ENCODE peak calls at places on chromosomes 11 and 22, in five cellular contexts. R is AG09309, D is NB4, V is testis, M is brain microvascular endothelial cell. B is an unnamed sample.

GRCh38 chr11:1232328-1233321 is 9.8 kb downstream of the MUC5B start:
- DNase-seq in V (no peak), D (no peak), M (no peak), R (no peak), B (no peak)

GRCh38 chr11:64887757-64888405 is 9.5 kb upstream of the EHD1 start:
- DNase-seq in M (peak; percentile 27), V (peak; percentile 87), R (no peak), D (peak; percentile 84), B (no peak)

GRCh38 chr11:74142624-74143023 is 28.2 kb downstream of the C2CD3 start:
- DNase-seq in M (no peak), R (no peak), V (no peak), D (no peak), B (no peak)

GRCh38 chr11:33319965-33320813 is 63.0 kb downstream of the HIPK3 start:
- DNase-seq in R (no peak), D (no peak), V (no peak), M (no peak), B (no peak)

GRCh38 chr22:39221999-39222686 is 22.6 kb downstream of the PDGFB start:
- DNase-seq in V (no peak), M (no peak), R (no peak), D (no peak), B (no peak)

GRCh38 chr11:44730775-44731174 is 4.0 kb downstream of the TSPAN18 start:
- DNase-seq in D (no peak), R (no peak), V (no peak), M (no peak), B (no peak)

GRCh38 chr11:108199446-108200321 is 22.8 kb downstream of the NPAT start:
- DNase-seq in R (peak; percentile 16), D (peak; percentile 63), M (peak; percentile 30), V (no peak), B (no peak)

GRCh38 chr22:43053176-43053575 is 36.0 kb downstream of the TTLL1 start:
- DNase-seq in R (no peak), D (peak; percentile 42), M (no peak), V (no peak), B (no peak)

GRCh38 chr11:120959189-120959588 is 64.7 kb upstream of the TBCEL start:
- DNase-seq in V (no peak), D (no peak), M (no peak), R (no peak), B (no peak)

GRCh38 chr22:19179472-19180048 is 1.0 kb upstream of the SLC25A1 start:
- DNase-seq in R (peak; percentile 49), D (peak; percentile 86), V (peak; percentile 84), M (peak; percentile 83), B (peak; percentile 71)

GRCh38 chr11:134844838-134845237 is 432.8 kb upstream of the B3GAT1 start:
- DNase-seq in V (no peak), D (no peak), R (no peak), M (no peak), B (no peak)

GRCh38 chr11:45518853-45519545 is 146.4 kb downstream of the CHST1 start:
- DNase-seq in R (no peak), V (no peak), M (no peak), D (peak; percentile 88), B (no peak)

GRCh38 chr11:45857834-45858492 is 10.7 kb downstream of the CRY2 start:
- DNase-seq in M (peak; percentile 56), D (no peak), V (peak; percentile 78), R (peak; percentile 93), B (no peak)

GRCh38 chr11:36948445-36949171 is 350.6 kb upstream of the RAG2 start:
- DNase-seq in V (no peak), D (no peak), R (no peak), M (no peak), B (no peak)

GRCh38 chr11:1772270-1773130 is 8.8 kb upstream of the CTSD start:
- DNase-seq in V (no peak), M (peak; percentile 88), D (peak; percentile 98), R (peak; percentile 75), B (no peak)

DNA sequence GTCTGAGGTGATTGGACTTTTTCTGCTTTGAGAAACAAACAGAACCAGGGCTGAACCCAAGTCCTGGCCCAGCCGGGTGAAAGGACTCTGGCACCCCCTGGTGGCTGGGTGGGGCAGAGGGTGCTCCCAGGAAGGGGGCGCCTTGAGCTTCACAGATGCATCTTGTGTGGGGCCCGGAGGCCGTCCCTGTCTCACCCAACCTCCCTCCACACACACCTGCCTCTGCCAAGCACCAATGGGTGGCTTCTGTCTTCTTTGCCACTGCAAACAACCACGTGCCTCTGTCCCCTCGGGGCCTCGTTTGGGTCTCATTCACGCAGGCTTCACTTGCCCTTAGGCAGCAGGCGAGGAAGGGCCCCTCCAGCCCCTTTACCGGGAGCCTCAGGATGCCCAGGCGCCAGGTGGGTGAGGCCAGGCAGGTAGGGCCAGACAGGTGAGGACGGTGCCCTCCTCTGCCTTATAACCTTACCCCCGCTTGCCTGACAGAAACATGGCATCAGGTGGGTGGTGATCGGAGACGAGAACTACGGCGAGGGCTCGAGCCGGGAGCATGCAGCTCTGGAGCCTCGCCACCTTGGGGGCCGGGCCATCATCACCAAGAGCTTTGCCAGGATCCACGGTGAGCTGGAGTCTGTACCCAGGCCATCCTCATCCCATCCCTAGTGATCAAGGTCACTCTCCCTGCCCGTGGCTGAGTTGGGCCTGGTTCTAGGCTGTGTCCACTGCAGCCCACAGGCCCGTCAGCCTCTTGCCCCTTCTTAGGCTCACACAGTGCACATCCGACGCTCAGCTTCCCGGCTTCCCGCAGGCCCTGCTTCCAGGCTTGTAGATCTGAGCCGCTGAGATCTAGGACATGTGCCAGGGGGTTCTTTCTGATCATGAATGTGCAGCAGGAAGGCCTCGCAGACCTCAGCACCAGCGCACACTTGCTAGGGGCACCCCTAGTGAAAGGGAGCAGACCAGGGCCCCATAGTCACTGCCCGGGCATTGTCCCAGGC is 17.2 kb downstream of the POLR3H start:
- DNase-seq in M (no peak), D (peak; percentile 49), R (no peak), V (peak; percentile 47), B (no peak)
- TF ChIP-seq CTCF in M (peak; percentile 91), D (peak; percentile 80), R (peak; percentile 88), V (peak; percentile 73), B (peak; percentile 71)

GRCh38 chr22:41381329-41382097 is at the start of gene TEF:
- DNase-seq in D (peak; percentile 98), R (peak; percentile 96), M (peak; percentile 99), V (peak; percentile 100), B (peak; percentile 93)

GRCh38 chr22:41382098-41382578 is 396 bp downstream of the TEF start:
- DNase-seq in V (peak; percentile 85), R (no peak), M (no peak), D (no peak), B (no peak)

GRCh38 chr22:41382610-41383009 is 868 bp downstream of the TEF start:
- DNase-seq in D (no peak), M (no peak), V (peak; percentile 53), R (no peak), B (no peak)

GRCh38 chr22:41380993-41381328 is 781 bp upstream of the TEF start:
- DNase-seq in V (peak; percentile 93), R (peak; percentile 94), M (peak; percentile 67), D (no peak), B (peak; percentile 50)

DNA sequence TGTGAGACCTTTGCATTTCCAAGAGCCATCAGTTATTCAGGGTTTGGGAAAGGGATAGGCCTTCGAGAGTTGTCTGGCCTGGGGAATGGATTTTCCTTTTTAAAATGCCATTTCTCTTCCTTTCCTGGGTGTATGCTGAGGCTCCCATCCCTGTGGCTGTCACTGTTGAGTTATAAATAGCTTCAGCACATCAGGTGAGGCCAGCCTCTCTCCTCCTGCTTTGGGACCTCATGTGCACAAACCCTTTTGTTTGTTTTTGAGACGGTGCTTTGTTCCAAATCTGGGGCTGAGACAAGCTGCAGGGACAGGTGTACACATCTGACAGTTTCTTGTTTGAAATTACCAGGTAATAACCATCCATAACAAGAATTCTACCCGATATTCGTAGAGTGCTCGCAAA is 1.3 kb downstream of the TEF start:
- DNase-seq in M (no peak), V (no peak), R (no peak), D (no peak), B (no peak)
- H3K4me3 ChIP-seq in M (no peak overlapping the region), V (peak overlapping the region; percentile 74), R (peak overlapping the region; percentile 82), D (no peak overlapping the region), B (peak overlapping the region; percentile 63)

GRCh38 chr22:33792837-33793236 is 127.4 kb downstream of the LARGE1 start:
- DNase-seq in M (no peak), D (peak; percentile 22), R (no peak), V (no peak), B (no peak)

GRCh38 chr22:33798401-33798800 is 121.9 kb downstream of the LARGE1 start:
- DNase-seq in D (peak; percentile 89), V (no peak), M (no peak), R (no peak), B (no peak)

GRCh38 chr22:33793464-33793863 is 126.8 kb downstream of the LARGE1 start:
- DNase-seq in R (no peak), D (no peak), V (no peak), M (no peak), B (no peak)

DNA sequence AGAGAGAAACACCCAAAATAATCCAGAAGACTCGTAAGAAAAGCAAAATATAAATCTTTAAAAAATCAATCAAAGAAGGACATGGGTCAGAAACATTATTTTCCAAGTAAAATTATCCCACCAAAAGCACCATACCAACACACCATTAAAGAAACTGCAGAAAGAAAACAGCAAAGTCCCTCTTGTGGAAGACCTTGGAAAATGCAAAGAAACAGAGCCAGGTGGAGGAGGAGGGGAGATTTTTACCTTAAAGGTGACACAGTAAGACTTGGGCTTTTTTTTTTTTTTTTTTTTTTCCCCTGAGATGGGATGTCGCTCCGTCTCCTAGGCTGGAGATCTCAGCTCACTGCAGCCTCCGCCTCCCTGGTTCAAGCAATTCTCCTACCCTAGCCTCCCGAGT is 123.8 kb downstream of the LARGE1 start:
- DNase-seq in V (no peak), D (no peak), R (no peak), M (no peak), B (no peak)
- TF ChIP-seq CTCF in V (no peak), D (no peak), R (no peak), M (no peak), B (peak; percentile 21)

GRCh38 chr11:122098223-122098980 is 17.6 kb downstream of the BLID start:
- DNase-seq in R (no peak), V (no peak), M (no peak), D (no peak), B (no peak)

GRCh38 chr11:122101625-122102291 is 14.3 kb downstream of the BLID start:
- DNase-seq in D (no peak), R (peak; percentile 66), M (peak; percentile 74), V (peak; percentile 87), B (no peak)

GRCh38 chr11:122100222-122101080 is 15.6 kb downstream of the BLID start:
- DNase-seq in V (peak; percentile 93), D (no peak), M (no peak), R (no peak), B (no peak)

GRCh38 chr11:122097419-122098001 is 18.5 kb downstream of the BLID start:
- DNase-seq in D (no peak), R (no peak), M (no peak), V (no peak), B (no peak)

DNA sequence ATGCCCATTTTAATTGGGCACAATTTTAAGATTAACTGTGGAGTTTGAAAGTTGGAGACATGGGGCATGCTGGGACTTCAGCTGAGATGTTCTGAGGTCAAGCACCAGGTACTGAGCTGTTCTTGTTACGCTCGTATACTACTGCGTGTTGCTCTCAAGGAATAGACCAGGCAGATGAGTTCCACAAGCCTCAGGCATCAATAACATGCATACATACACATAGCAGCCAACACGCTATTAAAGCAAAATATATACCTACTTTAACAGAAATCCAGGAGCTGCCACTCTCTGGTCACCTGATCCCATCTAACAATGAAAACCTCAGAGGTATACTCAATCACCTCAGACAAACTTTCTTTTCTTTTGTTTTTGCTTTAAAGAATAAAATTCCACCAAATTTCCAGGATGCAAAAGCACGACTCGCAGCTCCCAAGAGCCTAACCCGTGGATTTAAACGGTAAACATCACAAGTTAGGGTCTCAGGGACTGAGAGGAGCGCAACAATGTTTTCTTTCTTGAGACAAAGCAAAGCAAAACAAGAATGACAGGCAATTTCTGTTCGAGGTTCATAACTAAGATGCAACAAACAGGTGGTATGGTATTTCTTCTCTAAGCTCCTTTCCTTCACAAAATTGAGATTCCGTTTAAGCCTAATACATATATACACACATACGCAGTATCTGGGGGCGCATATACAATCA is 16.5 kb downstream of the BLID start:
- DNase-seq in M (no peak), R (no peak), V (peak; percentile 60), D (no peak), B (no peak)
- H3K4me3 ChIP-seq in M (peak overlapping the region; percentile 69), R (peak overlapping the region; percentile 69), V (peak overlapping the region; percentile 70), D (no peak overlapping the region), B (no peak overlapping the region)

B was measured in LNCaP clone FGC.